ENCODE peak calls at places on chromosome 12, in five cellular contexts. One of them, this sample, is unnamed. For H3K9me3, the result is how much of the 10 kb centered on the place peaks cover.

GRCh38 chr12:105640780-105641179 is 310.3 kb downstream of the C12orf75 start:
- DNase-seq in sigmoid colon: no peak
- DNase-seq in kidney: no peak
- DNase-seq in lower lobe of right lung: no peak
- DNase-seq in psoas muscle: no peak
- DNase-seq in this sample: no peak

GRCh38 chr12:30880061-30880460 is 46.5 kb upstream of the TSPAN11 start:
- DNase-seq in sigmoid colon: no peak
- DNase-seq in lower lobe of right lung: no peak
- DNase-seq in psoas muscle: no peak
- DNase-seq in kidney: no peak
- DNase-seq in this sample: no peak

GRCh38 chr12:20451759-20452158 is 83.4 kb downstream of the PDE3A start:
- DNase-seq in sigmoid colon: no peak
- DNase-seq in kidney: no peak
- DNase-seq in lower lobe of right lung: no peak
- DNase-seq in psoas muscle: no peak
- DNase-seq in this sample: no peak

GRCh38 chr12:53380797-53381738 is 1.1 kb downstream of the SP1 start:
- DNase-seq in psoas muscle: peak
- DNase-seq in kidney: peak
- DNase-seq in sigmoid colon: peak
- DNase-seq in lower lobe of right lung: peak
- DNase-seq in this sample: peak

GRCh38 chr12:62259311-62259992 is 752 bp upstream of the USP15 start:
- DNase-seq in kidney: no peak
- DNase-seq in psoas muscle: no peak
- DNase-seq in lower lobe of right lung: no peak
- DNase-seq in sigmoid colon: no peak
- DNase-seq in this sample: no peak

GRCh38 chr12:104109446-104110271 is 28.4 kb downstream of the NFYB start:
- DNase-seq in psoas muscle: no peak
- DNase-seq in sigmoid colon: no peak
- DNase-seq in kidney: no peak
- DNase-seq in lower lobe of right lung: no peak
- DNase-seq in this sample: no peak

GRCh38 chr12:116495260-116495659 is 63.9 kb upstream of the MAP1LC3B2 start:
- DNase-seq in kidney: no peak
- DNase-seq in sigmoid colon: no peak
- DNase-seq in psoas muscle: no peak
- DNase-seq in lower lobe of right lung: no peak
- DNase-seq in this sample: no peak

GRCh38 chr12:19624401-19624930 is 185.2 kb downstream of the AEBP2 start:
- DNase-seq in lower lobe of right lung: no peak
- DNase-seq in kidney: no peak
- DNase-seq in psoas muscle: no peak
- DNase-seq in sigmoid colon: no peak
- DNase-seq in this sample: no peak

GRCh38 chr12:96258451-96258933 is 64.3 kb downstream of the ELK3 start:
- DNase-seq in psoas muscle: peak
- DNase-seq in kidney: no peak
- DNase-seq in sigmoid colon: no peak
- DNase-seq in lower lobe of right lung: no peak
- DNase-seq in this sample: no peak

GRCh38 chr12:85874064-85874463 is at the start of gene NTS:
- DNase-seq in kidney: no peak
- DNase-seq in psoas muscle: no peak
- DNase-seq in sigmoid colon: no peak
- DNase-seq in lower lobe of right lung: no peak
- DNase-seq in this sample: no peak

GRCh38 chr12:11650279-11650696 is 814 bp downstream of the ETV6 start:
- DNase-seq in sigmoid colon: no peak
- DNase-seq in psoas muscle: peak
- DNase-seq in lower lobe of right lung: no peak
- DNase-seq in kidney: no peak
- DNase-seq in this sample: peak

GRCh38 chr12:90832427-90832826 is 122.5 kb downstream of the CCER1 start:
- DNase-seq in sigmoid colon: no peak
- DNase-seq in kidney: no peak
- DNase-seq in psoas muscle: no peak
- DNase-seq in lower lobe of right lung: no peak
- DNase-seq in this sample: no peak

GRCh38 chr12:76101739-76102385 is 17.4 kb upstream of the NAP1L1 start:
- DNase-seq in psoas muscle: no peak
- DNase-seq in sigmoid colon: no peak
- DNase-seq in kidney: no peak
- DNase-seq in lower lobe of right lung: no peak
- DNase-seq in this sample: no peak

GRCh38 chr12:95601091-95601490 is 49.8 kb upstream of the USP44 start:
- DNase-seq in kidney: no peak
- DNase-seq in psoas muscle: no peak
- DNase-seq in sigmoid colon: no peak
- DNase-seq in lower lobe of right lung: no peak
- DNase-seq in this sample: no peak

DNA sequence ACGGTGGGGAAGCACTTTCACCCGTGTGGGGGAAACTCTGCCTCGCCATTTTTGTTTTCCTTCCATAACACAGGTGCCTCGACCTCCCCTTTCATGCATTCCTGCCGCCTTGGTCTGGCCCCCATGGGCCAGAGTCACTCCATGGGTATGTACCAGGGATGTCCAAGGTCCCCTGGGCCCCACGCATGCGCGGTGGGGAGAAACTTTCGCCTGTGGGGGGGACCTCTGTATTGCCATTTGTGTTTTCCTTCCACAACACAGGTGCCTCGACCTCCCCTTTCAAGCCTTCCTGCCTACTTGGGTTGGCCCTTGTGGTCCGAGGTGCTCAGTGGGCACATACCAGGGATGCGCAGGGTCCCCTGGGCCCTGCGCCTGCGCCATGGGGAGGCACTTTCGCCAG is 345.8 kb downstream of the ALG10 start:
- DNase-seq in sigmoid colon: no peak
- DNase-seq in psoas muscle: no peak
- DNase-seq in kidney: no peak
- DNase-seq in lower lobe of right lung: no peak
- DNase-seq in this sample: no peak
- H3K9me3 ChIP-seq in sigmoid colon: under half
- H3K9me3 ChIP-seq in psoas muscle: under half
- H3K9me3 ChIP-seq in kidney: under half
- H3K9me3 ChIP-seq in lower lobe of right lung: under half
- H3K9me3 ChIP-seq in this sample: half or more

GRCh38 chr12:14402697-14403096 is 37.2 kb downstream of the ATF7IP start:
- DNase-seq in lower lobe of right lung: no peak
- DNase-seq in kidney: no peak
- DNase-seq in sigmoid colon: no peak
- DNase-seq in psoas muscle: no peak
- DNase-seq in this sample: no peak
- H3K9me3 ChIP-seq in lower lobe of right lung: under half
- H3K9me3 ChIP-seq in kidney: under half
- H3K9me3 ChIP-seq in sigmoid colon: under half
- H3K9me3 ChIP-seq in psoas muscle: under half
- H3K9me3 ChIP-seq in this sample: under half

GRCh38 chr12:16854465-16854864 is 248.5 kb upstream of the LMO3 start:
- DNase-seq in kidney: no peak
- DNase-seq in sigmoid colon: no peak
- DNase-seq in psoas muscle: no peak
- DNase-seq in lower lobe of right lung: no peak
- DNase-seq in this sample: no peak

GRCh38 chr12:16857456-16857923 is 251.5 kb upstream of the LMO3 start:
- DNase-seq in sigmoid colon: no peak
- DNase-seq in psoas muscle: no peak
- DNase-seq in kidney: no peak
- DNase-seq in lower lobe of right lung: no peak
- DNase-seq in this sample: no peak
- H3K9me3 ChIP-seq in sigmoid colon: under half
- H3K9me3 ChIP-seq in psoas muscle: under half
- H3K9me3 ChIP-seq in kidney: under half
- H3K9me3 ChIP-seq in lower lobe of right lung: under half
- H3K9me3 ChIP-seq in this sample: under half

GRCh38 chr12:130136536-130136935 is 25.7 kb upstream of the FZD10 start:
- DNase-seq in kidney: no peak
- DNase-seq in sigmoid colon: no peak
- DNase-seq in lower lobe of right lung: no peak
- DNase-seq in psoas muscle: no peak
- DNase-seq in this sample: no peak
- H3K9me3 ChIP-seq in kidney: under half
- H3K9me3 ChIP-seq in sigmoid colon: under half
- H3K9me3 ChIP-seq in lower lobe of right lung: under half
- H3K9me3 ChIP-seq in psoas muscle: under half
- H3K9me3 ChIP-seq in this sample: under half